ENCODE peak calls at places on chromosomes 6 and 20, in nine cellular contexts. B, Y, G, W, S, P, A, V and Z are unnamed samples.

GRCh38 chr6:11315743-11316437 is 83.4 kb upstream of the NEDD9 start:
- DNase-seq in S (peak; percentile 42), G (no peak), A (no peak), P (no peak), V (no peak), W (no peak), B (peak; percentile 93), Y (no peak), Z (no peak)

GRCh38 chr6:100880149-100880900 is 804 bp downstream of the ASCC3 start:
- DNase-seq in S (no peak), V (no peak), A (no peak), P (no peak), B (peak; percentile 25), W (peak; percentile 20), G (peak; percentile 42), Y (no peak), Z (peak; percentile 64)

GRCh38 chr20:45181639-45182038 is 6.9 kb downstream of the PI3 start:
- DNase-seq in V (no peak), W (no peak), Y (no peak), P (no peak), S (no peak), A (no peak), G (no peak), B (no peak), Z (no peak)

GRCh38 chr6:116405147-116405546 is 34.4 kb downstream of the DSE start:
- DNase-seq in V (no peak), B (peak; percentile 84), S (peak; percentile 14), Y (no peak), P (no peak), A (no peak), G (no peak), W (no peak), Z (no peak)

GRCh38 chr6:75458895-75459294 is 34.7 kb downstream of the FILIP1 start:
- DNase-seq in Y (no peak), P (peak; percentile 14), A (no peak), G (no peak), B (peak; percentile 71), S (no peak), W (no peak), V (peak; percentile 79), Z (no peak)

GRCh38 chr6:9523462-9523861 is 891.4 kb downstream of the TFAP2A start:
- DNase-seq in V (no peak), Y (no peak), B (peak; percentile 96), S (no peak), P (no peak), G (no peak), W (no peak), A (no peak), Z (no peak)

GRCh38 chr6:128807577-128807976 is 75.4 kb upstream of the LAMA2 start:
- DNase-seq in A (no peak), B (peak; percentile 60), Y (no peak), W (peak; percentile 16), P (no peak), S (no peak), G (no peak), V (no peak), Z (peak; percentile 10)

GRCh38 chr6:64589961-64590360 is 954.4 kb downstream of the PHF3 start:
- DNase-seq in B (no peak), W (no peak), G (no peak), Y (no peak), V (no peak), P (no peak), S (no peak), A (no peak), Z (no peak)

GRCh38 chr20:32655903-32656500 is 17.7 kb downstream of the C20orf203 start:
- DNase-seq in V (no peak), A (no peak), W (no peak), P (no peak), S (no peak), B (no peak), Y (no peak), G (no peak), Z (no peak)

GRCh38 chr6:3991941-3992340 is 87.0 kb downstream of the FAM217A start:
- DNase-seq in Y (no peak), V (no peak), S (no peak), G (no peak), P (no peak), W (no peak), B (no peak), A (no peak), Z (no peak)

GRCh38 chr6:157266274-157267101 is 56.8 kb downstream of the TMEM242 start:
- DNase-seq in B (no peak), A (no peak), Y (peak; percentile 59), P (no peak), V (peak; percentile 60), S (no peak), W (no peak), G (peak; percentile 2), Z (no peak)

GRCh38 chr6:50591135-50591534 is 122.2 kb upstream of the TFAP2D start:
- DNase-seq in G (no peak), V (no peak), A (no peak), Y (no peak), W (no peak), B (no peak), P (no peak), S (no peak), Z (no peak)

GRCh38 chr20:60572991-60573390 is 614.8 kb downstream of the CDH26 start:
- DNase-seq in W (no peak), V (no peak), P (no peak), S (no peak), A (no peak), Y (no peak), G (no peak), B (no peak), Z (no peak)

GRCh38 chr20:53621482-53622246 is 28.0 kb upstream of the ZNF217 start:
- DNase-seq in G (peak; percentile 52), Y (no peak), B (peak; percentile 82), S (peak; percentile 39), A (no peak), W (peak; percentile 45), P (peak; percentile 69), V (peak; percentile 84), Z (peak; percentile 89)

GRCh38 chr6:82143041-82143481 is 104.5 kb downstream of the IBTK start:
- DNase-seq in P (no peak), Y (no peak), G (no peak), A (no peak), V (no peak), S (no peak), B (peak; percentile 23), W (no peak), Z (no peak)

GRCh38 chr6:63640062-63640461 is 4.5 kb downstream of the PHF3 start:
- DNase-seq in S (no peak), B (peak; percentile 79), Y (no peak), W (no peak), G (no peak), V (no peak), A (no peak), P (no peak), Z (no peak)

DNA sequence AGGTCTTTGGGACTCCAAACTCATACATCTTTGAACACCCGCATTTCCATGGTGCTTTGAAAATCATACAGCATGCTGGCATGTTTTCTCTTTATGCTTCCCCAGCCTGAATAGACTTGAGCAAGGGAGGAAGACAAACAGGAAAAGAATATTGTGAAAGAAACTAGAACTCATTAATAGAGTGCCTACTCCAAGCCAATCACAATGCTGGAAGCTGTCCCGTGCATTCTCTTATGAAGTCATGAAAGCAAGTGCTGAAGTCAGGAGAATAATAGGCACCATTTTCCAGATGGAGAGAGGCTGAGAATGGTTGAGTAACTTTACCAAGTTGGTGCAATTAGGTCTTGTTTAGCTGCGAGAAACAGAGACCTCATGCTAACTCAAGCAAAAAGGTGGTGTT is 102.5 kb upstream of the PTPRT start:
- DNase-seq in G (no peak), W (no peak), S (no peak), V (no peak), P (no peak), A (no peak), Y (no peak), B (no peak), Z (no peak)
- TF ChIP-seq POLR2A in G (no peak), W (no peak), S (no peak), V (no peak), P (no peak), A (no peak), Y (no peak), B (no peak), Z (no peak)

DNA sequence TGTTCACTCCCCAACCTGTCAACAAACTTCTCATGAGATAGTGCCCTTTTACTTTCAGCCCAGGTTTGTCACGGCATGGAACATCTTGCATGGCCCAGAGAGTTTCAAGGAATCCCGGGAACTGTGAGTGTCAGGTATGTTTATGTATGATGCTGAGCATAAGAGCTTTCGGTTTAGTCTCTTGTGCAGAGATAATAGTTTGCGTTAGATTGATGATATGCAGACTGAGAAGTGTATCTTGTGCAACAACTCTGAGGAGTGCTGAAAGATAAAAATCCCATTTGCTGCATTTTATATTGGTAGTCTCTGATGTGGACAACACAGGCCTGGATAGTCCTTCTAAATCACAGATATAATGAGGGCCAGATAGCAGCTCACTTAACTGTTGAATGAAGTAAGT is 99.0 kb downstream of the TBX18 start:
- DNase-seq in V (no peak), G (no peak), A (no peak), W (no peak), P (no peak), B (peak; percentile 35), S (no peak), Y (no peak), Z (no peak)
- TF ChIP-seq POLR2A in V (no peak), G (no peak), A (no peak), W (no peak), P (no peak), B (no peak), S (no peak), Y (no peak), Z (no peak)

GRCh38 chr20:62861732-62862336 is at the start of gene TCFL5:
- DNase-seq in Y (peak; percentile 98), A (peak; percentile 92), B (peak; percentile 76), V (peak; percentile 96), G (peak; percentile 91), P (peak; percentile 88), W (peak; percentile 88), S (peak; percentile 94), Z (peak; percentile 93)
- TF ChIP-seq POLR2A in Y (no peak), A (no peak), B (no peak), V (no peak), G (no peak), P (no peak), W (peak; percentile 66), S (no peak), Z (no peak)

GRCh38 chr6:160388922-160389321 is 40.7 kb downstream of the SLC22A3 start:
- DNase-seq in W (no peak), A (no peak), V (no peak), P (no peak), B (no peak), Y (no peak), G (no peak), S (no peak), Z (no peak)

GRCh38 chr6:160387887-160388286 is 39.7 kb downstream of the SLC22A3 start:
- DNase-seq in B (no peak), G (no peak), A (no peak), V (no peak), P (no peak), S (no peak), Y (no peak), W (no peak), Z (no peak)

GRCh38 chr6:160391419-160392116 is 43.4 kb downstream of the SLC22A3 start:
- DNase-seq in Y (no peak), A (no peak), W (peak; percentile 73), V (peak; percentile 77), P (peak; percentile 50), B (no peak), G (no peak), S (peak; percentile 33), Z (no peak)

GRCh38 chr6:160382946-160383345 is 34.8 kb downstream of the SLC22A3 start:
- DNase-seq in P (no peak), A (no peak), Y (no peak), B (no peak), S (no peak), G (no peak), W (no peak), V (no peak), Z (no peak)

GRCh38 chr6:160386869-160387518 is 38.8 kb downstream of the SLC22A3 start:
- DNase-seq in S (peak; percentile 35), Y (no peak), G (no peak), A (no peak), B (no peak), V (peak; percentile 82), P (peak; percentile 31), W (no peak), Z (no peak)
- TF ChIP-seq POLR2A in S (no peak), Y (no peak), G (no peak), A (no peak), B (no peak), V (no peak), P (no peak), W (no peak), Z (no peak)